ENCODE peak calls at places on chromosomes 5 and 9, in ten cellular contexts. Z is epithelial cell of esophagus, V is brain microvascular endothelial cell, P is IMR-90, D is dorsolateral prefrontal cortex, J is ascending aorta, I is A673, S is MM.1S, C is Peyer's patch, L is hepatocyte. U is an unnamed sample.

GRCh38 chr5:175873090-175873454 is 1.7 kb downstream of the CPLX2 start:
- DNase-seq in Z (no peak), V (no peak), P (no peak), D (peak), J (no peak), I (peak), S (no peak), C (no peak), L (peak), U (no peak)

GRCh38 chr9:120587357-120587756 is 7.4 kb upstream of the CDK5RAP2 start:
- DNase-seq in Z (no peak), V (no peak), P (no peak), D (no peak), J (no peak), I (no peak), S (no peak), C (no peak), L (no peak), U (no peak)

GRCh38 chr5:82106207-82106606 is 134.4 kb downstream of the ATG10 start:
- DNase-seq in Z (peak), V (no peak), P (peak), D (no peak), J (no peak), I (peak), S (no peak), C (no peak), L (no peak), U (peak)

GRCh38 chr9:85960688-85961093 is 19.7 kb downstream of the NAA35 start:
- DNase-seq in Z (peak), V (no peak), P (peak), D (no peak), J (no peak), I (peak), S (no peak), C (no peak), L (peak), U (peak)

GRCh38 chr5:97135868-97136267 is 6.5 kb downstream of the LIX1 start:
- DNase-seq in Z (no peak), V (no peak), P (no peak), D (no peak), J (no peak), I (no peak), S (no peak), C (no peak), L (no peak), U (no peak)

GRCh38 chr5:122816726-122817125 is 28.7 kb upstream of the SNX24 start:
- DNase-seq in Z (no peak), V (no peak), P (no peak), D (no peak), J (no peak), I (no peak), S (no peak), C (no peak), L (no peak), U (no peak)

GRCh38 chr5:128341056-128341455 is 197.0 kb downstream of the FBN2 start:
- DNase-seq in Z (peak), V (no peak), P (no peak), D (no peak), J (no peak), I (no peak), S (no peak), C (no peak), L (peak), U (peak)

GRCh38 chr9:365451-365850 is 150.8 kb downstream of the DOCK8 start:
- DNase-seq in Z (no peak), V (no peak), P (no peak), D (no peak), J (no peak), I (no peak), S (no peak), C (no peak), L (no peak), U (no peak)

GRCh38 chr5:17691781-17692180 is 57.5 kb downstream of the TAF11L14 start:
- DNase-seq in Z (peak), V (no peak), P (no peak), D (no peak), J (no peak), I (no peak), S (no peak), C (no peak), L (no peak), U (no peak)

GRCh38 chr9:29514336-29514735 is 1941.1 kb upstream of the C9orf72 start:
- DNase-seq in Z (peak), V (no peak), P (no peak), D (peak), J (no peak), I (no peak), S (no peak), C (no peak), L (no peak), U (peak)

GRCh38 chr5:177982072-177982727 is 13.8 kb downstream of the PROP1 start:
- DNase-seq in Z (no peak), V (no peak), P (no peak), D (no peak), J (no peak), I (no peak), S (no peak), C (peak), L (no peak), U (peak)

GRCh38 chr5:132916086-132916485 is 42.6 kb downstream of the LEAP2 start:
- DNase-seq in Z (no peak), V (no peak), P (no peak), D (no peak), J (no peak), I (no peak), S (no peak), C (no peak), L (no peak), U (no peak)

GRCh38 chr9:22040760-22041159 is 31.7 kb upstream of the CDKN2B start:
- DNase-seq in Z (peak), V (peak), P (peak), D (no peak), J (no peak), I (no peak), S (no peak), C (no peak), L (no peak), U (peak)

GRCh38 chr5:57383093-57383861 is 99.3 kb downstream of the ACTBL2 start:
- DNase-seq in Z (peak), V (peak), P (peak), D (no peak), J (no peak), I (peak), S (no peak), C (no peak), L (peak), U (peak)

GRCh38 chr5:150627731-150628545 is 12.5 kb upstream of the SYNPO start:
- DNase-seq in Z (no peak), V (no peak), P (peak), D (no peak), J (no peak), I (no peak), S (no peak), C (no peak), L (no peak), U (peak)

GRCh38 chr9:34522971-34523797 is at the start of gene ENHO:
- DNase-seq in Z (peak), V (peak), P (peak), D (peak), J (peak), I (peak), S (peak), C (peak), L (peak), U (peak)

GRCh38 chr5:97133106-97133505 is 9.3 kb downstream of the LIX1 start:
- DNase-seq in Z (no peak), V (peak), P (no peak), D (no peak), J (no peak), I (no peak), S (no peak), C (no peak), L (no peak), U (no peak)

GRCh38 chr5:177300236-177300880 is 3.2 kb downstream of the RAB24 start:
- DNase-seq in Z (peak), V (peak), P (peak), D (no peak), J (no peak), I (peak), S (peak), C (peak), L (peak), U (peak)

GRCh38 chr5:102863764-102864560 is 108.9 kb downstream of the PAM start:
- DNase-seq in Z (no peak), V (no peak), P (peak), D (no peak), J (no peak), I (no peak), S (no peak), C (no peak), L (no peak), U (peak)

GRCh38 chr5:102867999-102868662 is 113.0 kb downstream of the PAM start:
- DNase-seq in Z (no peak), V (peak), P (peak), D (no peak), J (no peak), I (no peak), S (no peak), C (no peak), L (no peak), U (peak)

GRCh38 chr5:102865171-102865509 is 110.0 kb downstream of the PAM start:
- DNase-seq in Z (no peak), V (peak), P (peak), D (no peak), J (no peak), I (no peak), S (no peak), C (no peak), L (no peak), U (peak)

GRCh38 chr5:102866315-102866693 is 111.2 kb downstream of the PAM start:
- DNase-seq in Z (no peak), V (no peak), P (peak), D (no peak), J (no peak), I (peak), S (no peak), C (no peak), L (no peak), U (peak)

GRCh38 chr5:102865510-102866314 is 110.6 kb downstream of the PAM start:
- DNase-seq in Z (peak), V (peak), P (peak), D (peak), J (peak), I (peak), S (no peak), C (no peak), L (peak), U (peak)
- H3K4me3 ChIP-seq in Z (peak), V (peak), P (peak), D (peak), J (peak), I (peak), S (peak), C (peak), L (peak), U (peak)

DNA sequence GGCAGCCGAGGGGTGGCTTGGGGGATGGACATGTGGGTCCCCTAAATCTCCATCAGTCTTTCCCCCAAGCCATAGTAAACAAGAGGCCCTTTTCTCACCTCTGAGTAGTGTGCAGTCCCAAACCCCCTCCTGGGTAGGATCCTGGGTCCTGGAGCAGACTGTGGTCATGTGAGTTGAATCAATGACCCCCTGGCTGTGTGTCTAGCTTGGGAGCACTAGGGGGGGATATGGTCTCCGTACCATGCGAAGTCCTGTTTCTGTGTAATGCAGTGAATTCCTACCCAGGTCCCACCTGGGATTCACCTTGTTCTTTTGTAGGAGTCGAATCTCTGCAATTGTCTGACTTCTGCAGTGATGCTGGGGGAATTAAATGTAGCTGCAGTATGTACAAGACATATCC is 66.2 kb downstream of the FGF18 start:
- DNase-seq in Z (no peak), V (no peak), P (no peak), D (no peak), J (no peak), I (no peak), S (no peak), C (no peak), L (no peak), U (no peak)
- TF ChIP-seq CTCF in Z (no peak), V (no peak), P (no peak), D (no peak), J (no peak), I (no peak), S (no peak), C (no peak), L (no peak), U (no peak)

GRCh38 chr5:159003045-159004030 is 96.4 kb downstream of the EBF1 start:
- DNase-seq in Z (peak), V (peak), P (peak), D (no peak), J (no peak), I (peak), S (no peak), C (no peak), L (peak), U (peak)

GRCh38 chr5:158995694-158996173 is 104.0 kb downstream of the EBF1 start:
- DNase-seq in Z (no peak), V (peak), P (no peak), D (no peak), J (no peak), I (no peak), S (no peak), C (no peak), L (no peak), U (peak)

GRCh38 chr5:159001247-159001646 is 98.5 kb downstream of the EBF1 start:
- DNase-seq in Z (no peak), V (no peak), P (no peak), D (no peak), J (no peak), I (no peak), S (no peak), C (no peak), L (no peak), U (peak)

GRCh38 chr5:159002201-159002600 is 97.5 kb downstream of the EBF1 start:
- DNase-seq in Z (no peak), V (no peak), P (no peak), D (no peak), J (no peak), I (no peak), S (no peak), C (no peak), L (no peak), U (no peak)

GRCh38 chr5:158998911-158999705 is 100.6 kb downstream of the EBF1 start:
- DNase-seq in Z (no peak), V (no peak), P (no peak), D (no peak), J (no peak), I (no peak), S (peak), C (no peak), L (no peak), U (no peak)
- H3K4me3 ChIP-seq in Z (no peak), V (no peak), P (no peak), D (no peak), J (no peak), I (no peak), S (no peak), C (no peak), L (no peak), U (no peak)

DNA sequence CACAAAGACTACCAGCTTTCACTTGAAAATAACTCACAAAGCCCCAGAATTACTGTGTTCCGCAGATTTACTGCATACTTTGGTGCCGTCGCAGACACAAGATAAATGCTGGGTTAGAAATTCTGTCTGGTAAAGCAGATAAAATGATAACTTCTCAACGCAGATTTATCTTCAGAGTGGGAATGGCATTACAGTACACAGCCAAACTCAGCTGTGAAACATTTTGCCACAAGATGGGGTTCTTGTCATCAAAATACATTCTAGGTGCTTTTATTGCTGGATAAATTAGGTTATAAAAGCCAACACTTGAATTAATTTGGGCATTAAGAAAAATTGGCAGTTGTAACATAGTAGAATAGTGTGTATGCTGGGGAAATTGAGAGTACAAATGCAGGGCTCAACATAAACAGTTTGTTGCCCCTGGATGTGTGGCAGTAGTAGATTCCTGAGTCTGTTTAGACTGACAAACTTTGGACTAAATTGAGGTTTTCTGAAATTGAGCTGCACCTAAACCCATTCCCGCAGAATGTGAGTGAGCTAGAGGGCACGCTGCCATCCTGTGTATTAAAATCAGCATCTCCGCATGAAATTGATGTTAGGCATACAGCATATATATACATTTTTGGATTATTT is 61.1 kb downstream of the LMNB1 start:
- DNase-seq in Z (peak), V (peak), P (peak), D (no peak), J (no peak), I (no peak), S (no peak), C (no peak), L (no peak), U (peak)
- TF ChIP-seq CTCF in Z (peak), V (peak), P (peak), D (peak), J (peak), I (no peak), S (no peak), C (no peak), L (peak), U (peak)

GRCh38 chr9:16912197-16912596 is 41.7 kb upstream of the BNC2 start:
- DNase-seq in Z (no peak), V (no peak), P (no peak), D (no peak), J (no peak), I (no peak), S (no peak), C (no peak), L (no peak), U (no peak)
- H3K4me3 ChIP-seq in Z (no peak), V (no peak), P (no peak), D (no peak), J (no peak), I (no peak), S (no peak), C (no peak), L (no peak), U (no peak)

GRCh38 chr5:957730-958485 is 50.7 kb upstream of the NKD2 start:
- DNase-seq in Z (no peak), V (no peak), P (peak), D (no peak), J (no peak), I (no peak), S (no peak), C (no peak), L (no peak), U (no peak)

GRCh38 chr5:958701-959571 is 49.7 kb upstream of the NKD2 start:
- DNase-seq in Z (no peak), V (no peak), P (peak), D (peak), J (no peak), I (no peak), S (no peak), C (no peak), L (no peak), U (peak)

GRCh38 chr5:956178-956761 is 52.3 kb upstream of the NKD2 start:
- DNase-seq in Z (no peak), V (no peak), P (no peak), D (no peak), J (no peak), I (no peak), S (no peak), C (no peak), L (no peak), U (no peak)

GRCh38 chr5:959581-960531 is 48.7 kb upstream of the NKD2 start:
- DNase-seq in Z (no peak), V (no peak), P (no peak), D (no peak), J (no peak), I (no peak), S (no peak), C (no peak), L (no peak), U (no peak)

DNA sequence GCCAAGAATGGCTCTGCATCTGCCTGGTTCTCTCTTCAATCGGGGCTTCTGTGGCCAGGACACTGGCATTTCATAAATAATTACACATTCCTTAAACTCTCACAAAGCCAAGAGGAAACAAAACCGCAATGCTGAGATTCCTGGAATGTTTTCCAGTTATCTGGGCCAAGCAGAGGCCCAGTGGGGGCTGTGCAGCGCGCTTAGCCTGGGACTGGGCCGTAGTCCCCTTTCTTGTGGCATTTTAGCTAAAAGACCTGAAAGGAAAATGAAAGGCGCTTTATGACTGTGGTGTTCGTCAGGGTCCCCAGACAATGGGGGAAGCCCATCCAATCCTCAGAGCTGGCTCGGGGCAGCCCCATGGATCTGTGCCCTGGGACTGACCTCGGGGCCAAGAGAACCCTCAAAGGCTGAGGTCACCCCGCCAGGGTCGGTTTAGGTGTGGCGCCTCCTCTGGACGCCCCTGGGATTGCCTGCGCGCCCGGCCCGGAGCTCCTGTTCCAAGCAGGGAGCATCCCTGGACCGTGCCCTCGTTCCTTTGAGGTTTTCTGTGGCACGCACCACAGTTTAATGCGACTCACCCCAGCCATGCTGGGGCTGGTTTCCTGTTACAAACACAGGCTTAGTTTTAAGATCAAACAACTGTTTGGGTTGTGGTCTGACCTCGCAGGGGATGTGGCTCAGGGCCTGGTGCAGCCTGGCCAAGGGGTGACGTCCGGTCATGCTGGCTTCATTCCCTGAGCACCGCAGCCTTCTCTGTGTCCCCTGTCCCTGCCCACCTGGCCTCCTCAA is 51.5 kb upstream of the NKD2 start:
- DNase-seq in Z (no peak), V (peak), P (peak), D (no peak), J (no peak), I (peak), S (peak), C (no peak), L (peak), U (peak)
- TF ChIP-seq CTCF in Z (no peak), V (peak), P (peak), D (no peak), J (no peak), I (peak), S (peak), C (no peak), L (peak), U (peak)

U was measured in fibroblast of mammary gland.